ENCODE peak calls at places on chromosomes 7 and 10, in eight cellular contexts. R is nephron progenitor cell; H is astrocyte of the cerebellum; Z is epithelial cell of esophagus; J is GM12878; D is IMR-90; O is CD8-positive, alpha-beta T cell; I is fibroblast of mammary gland. T is an unnamed sample.

GRCh38 chr7:18221377-18222290 is 194.0 kb upstream of the PRPS1L1 start:
- DNase-seq in R (no peak), H (no peak), Z (no peak), J (no peak), D (peak), O (no peak), I (peak), T (no peak)

GRCh38 chr10:47379901-47380300 is 4.2 kb downstream of the ZNF488 start:
- DNase-seq in R (no peak), H (no peak), Z (no peak), J (no peak), D (no peak), O (no peak), I (no peak), T (no peak)

GRCh38 chr7:74395745-74396311 is 57.9 kb upstream of the GTF2IRD1 start:
- DNase-seq in R (no peak), H (no peak), Z (no peak), J (no peak), D (no peak), O (no peak), I (no peak), T (no peak)

GRCh38 chr7:38105874-38106483 is 72.1 kb upstream of the STARD3NL start:
- DNase-seq in R (peak), H (peak), Z (peak), J (no peak), D (peak), O (peak), I (peak), T (peak)

GRCh38 chr7:106609416-106609815 is 51.5 kb downstream of the CCDC71L start:
- DNase-seq in R (no peak), H (peak), Z (peak), J (no peak), D (peak), O (no peak), I (peak), T (no peak)

GRCh38 chr10:6151087-6151977 is 51.4 kb upstream of the PFKFB3 start:
- DNase-seq in R (peak), H (peak), Z (peak), J (peak), D (peak), O (peak), I (peak), T (peak)

GRCh38 chr10:95832216-95833037 is 75.3 kb upstream of the CC2D2B start:
- DNase-seq in R (no peak), H (no peak), Z (no peak), J (peak), D (no peak), O (no peak), I (no peak), T (peak)

GRCh38 chr10:87054373-87055295 is 34.5 kb downstream of the FAM25A start:
- DNase-seq in R (no peak), H (peak), Z (peak), J (no peak), D (peak), O (no peak), I (peak), T (no peak)

GRCh38 chr7:143147070-143147469 is 15.2 kb downstream of the PIP start:
- DNase-seq in R (no peak), H (no peak), Z (no peak), J (no peak), D (no peak), O (no peak), I (no peak), T (no peak)

GRCh38 chr7:2710901-2711551 is 23.0 kb downstream of the AMZ1 start:
- DNase-seq in R (no peak), H (no peak), Z (no peak), J (peak), D (peak), O (peak), I (peak), T (peak)

GRCh38 chr10:46325021-46325420 is 38.2 kb downstream of the ANTXRL start:
- DNase-seq in R (no peak), H (no peak), Z (peak), J (no peak), D (peak), O (no peak), I (no peak), T (no peak)

GRCh38 chr10:103055105-103055504 is 137.0 kb downstream of the CNNM2 start:
- DNase-seq in R (no peak), H (no peak), Z (no peak), J (no peak), D (peak), O (no peak), I (no peak), T (no peak)

GRCh38 chr10:63711866-63712716 is 190.9 kb downstream of the REEP3 start:
- DNase-seq in R (no peak), H (peak), Z (peak), J (no peak), D (peak), O (no peak), I (peak), T (no peak)

GRCh38 chr7:131498237-131498885 is 58.1 kb downstream of the PODXL start:
- DNase-seq in R (no peak), H (no peak), Z (no peak), J (no peak), D (peak), O (no peak), I (peak), T (no peak)

GRCh38 chr10:75607576-75607975 is 176.2 kb downstream of the LRMDA start:
- DNase-seq in R (no peak), H (no peak), Z (no peak), J (no peak), D (no peak), O (no peak), I (no peak), T (no peak)

GRCh38 chr10:53045315-53045714 is 272.7 kb upstream of the MBL2 start:
- DNase-seq in R (no peak), H (no peak), Z (no peak), J (no peak), D (no peak), O (no peak), I (no peak), T (no peak)

GRCh38 chr10:88152720-88153119 is 289.3 kb downstream of the PTEN start:
- DNase-seq in R (no peak), H (peak), Z (peak), J (peak), D (peak), O (no peak), I (peak), T (peak)

GRCh38 chr7:113880467-113881040 is 38.3 kb downstream of the PPP1R3A start:
- DNase-seq in R (no peak), H (no peak), Z (no peak), J (no peak), D (no peak), O (no peak), I (no peak), T (no peak)

GRCh38 chr7:5694221-5694754 is 87.2 kb downstream of the RNF216 start:
- DNase-seq in R (no peak), H (peak), Z (peak), J (no peak), D (peak), O (no peak), I (peak), T (no peak)

GRCh38 chr10:92692085-92692671 is 2.4 kb downstream of the HHEX start:
- DNase-seq in R (peak), H (no peak), Z (no peak), J (no peak), D (no peak), O (no peak), I (no peak), T (no peak)

GRCh38 chr7:28686418-28686800 is 271.7 kb downstream of the TRIL start:
- DNase-seq in R (peak), H (peak), Z (peak), J (no peak), D (peak), O (no peak), I (peak), T (no peak)

GRCh38 chr10:8473205-8473604 is 418.7 kb downstream of the GATA3 start:
- DNase-seq in R (no peak), H (no peak), Z (peak), J (no peak), D (peak), O (no peak), I (no peak), T (peak)
- TF ChIP-seq CTCF in R (no peak), H (no peak), Z (no peak), J (no peak), D (no peak), O (peak), I (no peak), T (no peak)

DNA sequence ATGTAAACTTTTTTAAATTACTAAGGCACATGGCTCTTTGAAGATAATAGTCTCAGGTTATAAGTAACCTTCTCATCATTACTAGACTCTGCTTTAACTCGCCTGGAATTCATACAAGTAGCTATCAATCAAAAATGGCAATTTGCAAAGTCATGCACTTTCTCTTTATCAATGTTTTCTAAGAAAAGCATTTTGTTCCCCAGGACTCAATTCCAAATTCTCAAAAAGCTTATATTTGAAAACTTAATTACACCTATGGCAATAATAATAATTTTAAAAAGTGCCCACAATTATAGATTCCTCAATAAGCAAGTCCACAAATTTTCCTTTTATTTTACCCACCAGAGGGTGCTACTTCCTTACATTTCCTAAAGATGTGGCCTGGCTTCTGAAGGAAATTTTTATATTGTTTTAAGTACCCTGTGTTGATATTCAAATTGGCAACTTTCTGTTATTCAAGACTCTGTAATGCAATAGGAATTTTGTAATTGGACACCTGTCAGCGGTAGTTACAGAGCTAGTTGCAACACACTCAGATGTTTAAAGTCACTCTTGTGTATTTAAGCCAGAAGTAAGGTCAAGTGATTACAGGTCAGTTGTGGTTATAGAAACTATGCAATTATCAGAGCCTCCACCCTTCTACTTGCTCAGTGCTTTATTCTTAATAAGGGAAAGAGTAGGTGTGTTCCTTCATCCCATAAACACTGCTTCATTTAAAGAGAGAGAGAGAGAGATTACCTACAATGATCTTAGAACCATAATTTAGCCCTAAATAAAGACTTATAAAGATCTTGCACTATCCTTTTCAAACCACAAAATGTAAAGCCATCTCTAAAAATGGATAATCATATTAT is 47.1 kb upstream of the HYAL4 start:
- DNase-seq in R (no peak), H (peak), Z (peak), J (no peak), D (peak), O (no peak), I (peak), T (no peak)
- TF ChIP-seq CTCF in R (no peak), H (peak), Z (peak), J (no peak), D (peak), O (peak), I (peak), T (no peak)

GRCh38 chr10:70269741-70270140 is 14.1 kb downstream of the NPFFR1 start:
- DNase-seq in R (no peak), H (no peak), Z (no peak), J (no peak), D (no peak), O (no peak), I (no peak), T (no peak)

GRCh38 chr10:70274643-70275042 is 9.2 kb downstream of the NPFFR1 start:
- DNase-seq in R (no peak), H (peak), Z (no peak), J (no peak), D (peak), O (no peak), I (peak), T (no peak)

GRCh38 chr10:70271996-70272924 is 11.5 kb downstream of the NPFFR1 start:
- DNase-seq in R (no peak), H (no peak), Z (no peak), J (no peak), D (no peak), O (no peak), I (peak), T (no peak)

GRCh38 chr10:70270952-70271351 is 12.9 kb downstream of the NPFFR1 start:
- DNase-seq in R (no peak), H (no peak), Z (no peak), J (peak), D (no peak), O (no peak), I (no peak), T (no peak)

GRCh38 chr10:70272925-70273316 is 10.9 kb downstream of the NPFFR1 start:
- DNase-seq in R (no peak), H (no peak), Z (peak), J (peak), D (peak), O (no peak), I (peak), T (peak)
- TF ChIP-seq CTCF in R (peak), H (peak), Z (peak), J (peak), D (peak), O (peak), I (peak), T (peak)

GRCh38 chr10:69802424-69803161 is 887 bp downstream of the COL13A1 start:
- DNase-seq in R (peak), H (no peak), Z (peak), J (no peak), D (peak), O (no peak), I (peak), T (peak)
- TF ChIP-seq CTCF in R (peak), H (peak), Z (no peak), J (no peak), D (peak), O (no peak), I (no peak), T (no peak)

GRCh38 chr10:70613941-70614340 is 11.4 kb upstream of the PRF1 start:
- DNase-seq in R (no peak), H (no peak), Z (no peak), J (no peak), D (no peak), O (no peak), I (no peak), T (no peak)
- TF ChIP-seq CTCF in R (no peak), H (no peak), Z (no peak), J (no peak), D (no peak), O (no peak), I (no peak), T (no peak)

GRCh38 chr10:30387646-30388243 is 38.7 kb upstream of the MTPAP start:
- DNase-seq in R (no peak), H (peak), Z (peak), J (no peak), D (no peak), O (no peak), I (peak), T (no peak)
- TF ChIP-seq CTCF in R (no peak), H (peak), Z (peak), J (no peak), D (no peak), O (no peak), I (peak), T (no peak)

DNA sequence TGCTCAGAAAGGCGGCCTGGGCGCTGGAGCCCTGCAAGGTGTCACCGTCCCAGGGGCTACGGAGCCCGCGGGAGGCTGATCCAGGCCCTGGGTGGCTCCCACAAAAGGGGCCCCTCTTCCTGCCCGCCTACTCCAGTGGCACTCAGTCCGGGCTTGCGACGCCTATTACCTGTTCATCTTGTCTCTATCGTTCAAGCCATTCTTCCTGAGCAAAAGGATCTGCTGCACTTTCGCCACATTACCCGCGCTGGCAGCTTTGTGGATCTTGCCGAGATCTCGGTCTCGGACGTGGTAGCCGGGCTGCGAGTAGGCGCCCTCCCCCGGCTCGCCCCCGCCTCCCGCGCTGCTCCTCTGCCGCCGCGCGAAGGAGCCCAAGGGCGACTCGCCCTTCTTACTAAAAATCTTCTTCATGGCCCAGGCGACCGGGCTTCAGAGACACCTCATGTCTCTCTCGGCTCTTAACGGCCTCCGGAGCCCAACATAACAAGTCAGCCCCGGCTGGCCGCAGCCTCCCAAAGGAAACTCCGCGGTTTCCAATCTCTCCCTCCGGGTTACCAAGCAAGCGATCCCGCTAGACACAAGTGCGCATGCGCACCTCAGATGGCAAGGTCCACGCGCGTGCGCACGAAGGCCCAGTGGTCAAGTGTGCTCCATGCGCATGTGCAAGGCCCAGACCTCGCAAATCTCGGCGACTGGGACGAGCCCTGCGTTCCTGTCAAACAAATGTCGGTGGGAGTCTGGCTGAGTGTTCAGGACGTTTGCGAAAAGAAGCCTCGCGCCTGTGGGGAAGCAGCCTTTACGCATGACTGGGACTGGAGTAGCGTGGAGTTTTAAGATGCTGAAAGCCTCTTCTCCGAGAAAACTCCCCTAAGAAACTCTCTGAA is at the start of gene ANKRD26:
- DNase-seq in R (peak), H (peak), Z (peak), J (peak), D (peak), O (peak), I (peak), T (peak)
- TF ChIP-seq CTCF in R (no peak), H (no peak), Z (no peak), J (no peak), D (no peak), O (no peak), I (no peak), T (no peak)

T was measured in GM20000.